ENCODE peak calls at places on chromosomes 7 and 10, in ten cellular contexts. N is PC-3; O is GM19239; B is activated CD8-positive, alpha-beta memory T cell treated with anti-CD3 and anti-CD28 coated beads for 48 hours; X is nucleus accumbens; T is fibroblast of mammary gland; S is ACHN; U is OCI-LY7; R is A172; M is kidney tubule cell. Y is an unnamed sample.

GRCh38 chr10:111835562-111835961 is 348.0 kb downstream of the GPAM start:
- DNase-seq in B (no peak), S (no peak), T (peak; percentile 95), R (no peak), N (no peak), X (no peak), U (no peak), M (peak; percentile 68), O (no peak), Y (no peak)

GRCh38 chr10:46787321-46787615 is 124.0 kb upstream of the PTPN20 start:
- DNase-seq in O (peak; percentile 4), N (peak; percentile 46), X (peak; percentile 71), T (peak; percentile 71), U (peak; percentile 19), R (peak; percentile 35), M (peak; percentile 72), S (peak; percentile 81), B (no peak), Y (peak; percentile 39)

GRCh38 chr10:86851329-86852207 is 95.1 kb downstream of the BMPR1A start:
- DNase-seq in S (no peak), O (no peak), X (peak; percentile 4), R (no peak), M (no peak), T (peak; percentile 98), B (no peak), N (peak; percentile 71), U (no peak), Y (no peak)

GRCh38 chr7:132424821-132425739 is 151.2 kb downstream of the PLXNA4 start:
- DNase-seq in R (no peak), U (no peak), O (no peak), M (no peak), T (no peak), S (no peak), N (no peak), X (no peak), B (no peak), Y (peak; percentile 37)

GRCh38 chr10:125097409-125098070 is 62.8 kb downstream of the CTBP2 start:
- DNase-seq in O (no peak), U (no peak), S (no peak), M (no peak), N (no peak), B (no peak), X (no peak), T (no peak), R (no peak), Y (no peak)

GRCh38 chr10:114370993-114371392 is 33.3 kb downstream of the AFAP1L2 start:
- DNase-seq in S (no peak), X (no peak), M (no peak), R (no peak), U (no peak), B (no peak), N (no peak), O (no peak), T (no peak), Y (no peak)

GRCh38 chr7:157027568-157028527 is 17.4 kb upstream of the MNX1 start:
- DNase-seq in O (no peak), T (no peak), U (no peak), M (no peak), R (no peak), B (no peak), S (no peak), X (no peak), N (peak; percentile 84), Y (no peak)

GRCh38 chr7:157789094-157789493 is 452.3 kb downstream of the DNAJB6 start:
- DNase-seq in M (no peak), T (no peak), R (no peak), U (no peak), B (no peak), X (no peak), S (no peak), O (no peak), N (no peak), Y (no peak)

GRCh38 chr7:85475071-85475470 is 288.2 kb upstream of the SEMA3D start:
- DNase-seq in U (no peak), S (no peak), N (no peak), T (no peak), M (no peak), B (no peak), X (no peak), O (no peak), R (no peak), Y (no peak)

GRCh38 chr7:30521532-30521931 is 16.9 kb upstream of the GGCT start:
- DNase-seq in S (no peak), O (no peak), R (no peak), B (no peak), X (no peak), U (no peak), M (peak; percentile 69), N (no peak), T (peak; percentile 61), Y (no peak)

GRCh38 chr10:84360634-84361365 is 32.4 kb downstream of the CCSER2 start:
- DNase-seq in O (no peak), M (peak; percentile 35), B (no peak), N (no peak), T (peak; percentile 22), X (no peak), U (no peak), S (peak; percentile 55), R (peak; percentile 15), Y (no peak)

GRCh38 chr7:140562921-140563600 is 77.6 kb downstream of the DENND2A start:
- DNase-seq in B (no peak), T (peak; percentile 25), M (no peak), U (no peak), R (no peak), S (no peak), O (no peak), X (no peak), N (no peak), Y (no peak)

GRCh38 chr7:44103566-44103940 is 592 bp upstream of the AEBP1 start:
- DNase-seq in O (no peak), R (no peak), S (no peak), M (no peak), X (no peak), T (no peak), U (no peak), N (no peak), B (no peak), Y (no peak)

GRCh38 chr7:151014950-151015349 is 9.3 kb downstream of the ATG9B start:
- DNase-seq in S (no peak), O (no peak), B (no peak), N (peak; percentile 33), X (no peak), M (no peak), T (peak; percentile 36), U (peak; percentile 35), R (peak; percentile 51), Y (no peak)

GRCh38 chr7:100865372-100865911 is 1.7 kb upstream of the TRIP6 start:
- DNase-seq in S (no peak), M (peak; percentile 27), B (no peak), R (peak; percentile 83), N (peak; percentile 95), T (no peak), O (no peak), X (peak; percentile 12), U (no peak), Y (peak; percentile 50)

GRCh38 chr10:103855424-103855823 is at the start of gene SH3PXD2A:
- DNase-seq in B (no peak), S (peak; percentile 18), T (no peak), O (no peak), R (no peak), X (no peak), U (no peak), M (no peak), N (peak; percentile 38), Y (no peak)

GRCh38 chr7:140672382-140673062 is at the start of gene ADCK2:
- DNase-seq in B (no peak), U (peak; percentile 85), M (peak; percentile 59), O (peak; percentile 86), T (no peak), N (peak; percentile 35), S (peak; percentile 54), X (no peak), R (no peak), Y (peak; percentile 59)

GRCh38 chr7:10875081-10875480 is 98.6 kb upstream of the PHF14 start:
- DNase-seq in U (no peak), R (no peak), M (no peak), B (no peak), T (no peak), X (no peak), O (no peak), S (no peak), N (no peak), Y (no peak)

GRCh38 chr7:874036-874749 is 2.2 kb upstream of the GET4 start:
- DNase-seq in R (no peak), S (no peak), U (no peak), M (no peak), B (no peak), T (no peak), N (no peak), X (no peak), O (no peak), Y (no peak)

GRCh38 chr10:34821587-34822585 is 6.8 kb upstream of the PARD3 start:
- DNase-seq in M (peak; percentile 53), O (no peak), N (peak; percentile 92), X (no peak), U (no peak), R (peak; percentile 48), T (no peak), B (no peak), S (no peak), Y (no peak)

GRCh38 chr7:114085592-114086490 is 167.0 kb upstream of the PPP1R3A start:
- DNase-seq in X (peak; percentile 28), B (peak; percentile 13), U (no peak), M (peak; percentile 87), T (peak; percentile 82), O (no peak), N (peak; percentile 22), S (peak; percentile 93), R (peak; percentile 4), Y (peak; percentile 63)

GRCh38 chr10:73932625-73933112 is 21.7 kb downstream of the PLAU start:
- DNase-seq in S (no peak), X (no peak), U (no peak), O (no peak), T (no peak), N (no peak), R (no peak), B (no peak), M (no peak), Y (no peak)

GRCh38 chr7:122255454-122255853 is 49.1 kb downstream of the FEZF1 start:
- DNase-seq in X (no peak), U (no peak), M (no peak), T (no peak), N (no peak), R (no peak), O (no peak), B (no peak), S (no peak), Y (no peak)

GRCh38 chr7:157527686-157528085 is 190.9 kb downstream of the DNAJB6 start:
- DNase-seq in X (no peak), O (no peak), T (no peak), B (no peak), U (no peak), N (no peak), R (no peak), S (no peak), M (no peak), Y (no peak)

GRCh38 chr10:132915411-132915810 is 27.0 kb downstream of the CFAP46 start:
- DNase-seq in S (no peak), N (no peak), T (no peak), B (no peak), O (no peak), M (no peak), R (no peak), U (peak; percentile 4), X (no peak), Y (no peak)

GRCh38 chr7:98669417-98670015 is 52.4 kb downstream of the NPTX2 start:
- DNase-seq in R (no peak), S (no peak), U (no peak), N (no peak), M (no peak), B (no peak), X (no peak), T (peak; percentile 12), O (no peak), Y (no peak)

GRCh38 chr10:113269333-113269732 is 283.5 kb upstream of the HABP2 start:
- DNase-seq in U (no peak), R (no peak), S (no peak), O (no peak), B (no peak), X (no peak), M (no peak), T (no peak), N (no peak), Y (no peak)

GRCh38 chr10:96718304-96718990 is 1.9 kb downstream of the PIK3AP1 start:
- DNase-seq in N (no peak), T (no peak), M (no peak), B (no peak), S (no peak), X (no peak), U (peak; percentile 82), R (no peak), O (no peak), Y (no peak)